ENCODE peak calls at places on chromosomes 3 and 15, in four cellular contexts. C, T, A and J are unnamed samples.

GRCh38 chr3:100210777-100211145 is 50.0 kb upstream of the TBC1D23 start:
- DNase-seq in C (no peak), T (no peak), A (no peak), J (no peak)

GRCh38 chr3:12708584-12709192 is 44.8 kb upstream of the RAF1 start:
- DNase-seq in C (no peak), T (peak; percentile 34), A (peak; percentile 35), J (no peak)

GRCh38 chr15:66630801-66631351 is 65.1 kb upstream of the LCTL start:
- DNase-seq in C (no peak), T (no peak), A (no peak), J (no peak)

GRCh38 chr3:191628561-191628960 is 167.6 kb downstream of the PYDC2 start:
- DNase-seq in C (no peak), T (no peak), A (no peak), J (no peak)

GRCh38 chr15:74937226-74937601 is 659 bp downstream of the COX5A start:
- DNase-seq in C (no peak), T (no peak), A (no peak), J (no peak)

GRCh38 chr3:100401674-100402036 is 316 bp downstream of the LNP1 start:
- DNase-seq in C (peak; percentile 29), T (no peak), A (peak; percentile 38), J (peak; percentile 10)

GRCh38 chr3:4492240-4493007 is 724 bp upstream of the ITPR1 start:
- DNase-seq in C (peak; percentile 41), T (peak; percentile 62), A (peak; percentile 55), J (peak; percentile 81)

GRCh38 chr3:72836409-72836808 is 11.8 kb downstream of the SHQ1 start:
- DNase-seq in C (no peak), T (no peak), A (no peak), J (no peak)

GRCh38 chr15:55993804-55994539 is 560 bp upstream of the NEDD4 start:
- DNase-seq in C (no peak), T (no peak), A (no peak), J (no peak)

GRCh38 chr15:52021128-52021671 is 2.2 kb downstream of the MAPK6 start:
- DNase-seq in C (peak; percentile 50), T (peak; percentile 40), A (peak; percentile 70), J (peak; percentile 70)

GRCh38 chr3:14183015-14183577 is 4.5 kb downstream of the LSM3 start:
- DNase-seq in C (no peak), T (no peak), A (no peak), J (no peak)

GRCh38 chr3:22555753-22556152 is 647.4 kb upstream of the UBE2E2 start:
- DNase-seq in C (no peak), T (no peak), A (no peak), J (no peak)

GRCh38 chr15:92413511-92413910 is 19.8 kb downstream of the ST8SIA2 start:
- DNase-seq in C (no peak), T (no peak), A (no peak), J (no peak)

GRCh38 chr3:99503350-99503749 is 135.0 kb upstream of the COL8A1 start:
- DNase-seq in C (no peak), T (no peak), A (no peak), J (no peak)

GRCh38 chr15:68515371-68516095 is 63.3 kb upstream of the CORO2B start:
- DNase-seq in C (no peak), T (no peak), A (no peak), J (no peak)

GRCh38 chr3:57298041-57298440 is 5.6 kb upstream of the ASB14 start:
- DNase-seq in C (no peak), T (peak; percentile 35), A (no peak), J (no peak)

GRCh38 chr3:81816473-81817260 is 55.2 kb upstream of the GBE1 start:
- DNase-seq in C (peak; percentile 73), T (no peak), A (no peak), J (no peak)

GRCh38 chr3:66761093-66761780 is 236.9 kb upstream of the KBTBD8 start:
- DNase-seq in C (no peak), T (no peak), A (no peak), J (no peak)

GRCh38 chr3:133890037-133890436 is 5.6 kb downstream of the RAB6B start:
- DNase-seq in C (no peak), T (no peak), A (no peak), J (no peak)

GRCh38 chr15:73573572-73573971 is 59.6 kb downstream of the NPTN start:
- DNase-seq in C (no peak), T (no peak), A (peak; percentile 65), J (no peak)

GRCh38 chr15:27057904-27058645 is 87.1 kb downstream of the GABRG3 start:
- DNase-seq in C (no peak), T (no peak), A (no peak), J (no peak)

GRCh38 chr3:51388286-51389029 is 2.6 kb upstream of the RBM15B start:
- DNase-seq in C (no peak), T (peak; percentile 41), A (no peak), J (no peak)

GRCh38 chr15:89068325-89068784 is 19.9 kb upstream of the ABHD2 start:
- DNase-seq in C (no peak), T (no peak), A (no peak), J (no peak)

GRCh38 chr3:136197159-136197715 is 1.1 kb upstream of the MSL2 start:
- DNase-seq in C (no peak), T (no peak), A (no peak), J (no peak)

GRCh38 chr3:39220551-39221530 is 28.4 kb upstream of the XIRP1 start:
- DNase-seq in C (no peak), T (no peak), A (no peak), J (no peak)

GRCh38 chr3:171615742-171616141 is 155.5 kb upstream of the TNIK start:
- DNase-seq in C (no peak), T (no peak), A (no peak), J (no peak)

GRCh38 chr3:79369306-79369705 is 398.5 kb downstream of the ROBO1 start:
- DNase-seq in C (no peak), T (no peak), A (no peak), J (no peak)

GRCh38 chr15:63322541-63322940 is 45.1 kb downstream of the APH1B start:
- DNase-seq in C (peak; percentile 29), T (no peak), A (no peak), J (no peak)

GRCh38 chr3:57227930-57228733 is 603 bp downstream of the APPL1 start:
- DNase-seq in C (peak; percentile 49), T (peak; percentile 50), A (peak; percentile 33), J (no peak)

GRCh38 chr15:69793436-69793782 is 304.3 kb downstream of the TLE3 start:
- DNase-seq in C (no peak), T (no peak), A (no peak), J (no peak)

GRCh38 chr3:187987919-187988318 is 166.0 kb upstream of the LPP start:
- DNase-seq in C (no peak), T (no peak), A (no peak), J (no peak)

GRCh38 chr3:187986514-187986934 is 167.4 kb upstream of the LPP start:
- DNase-seq in C (no peak), T (no peak), A (no peak), J (no peak)

GRCh38 chr3:187989458-187990153 is 164.4 kb upstream of the LPP start:
- DNase-seq in C (no peak), T (no peak), A (no peak), J (no peak)

GRCh38 chr3:187985636-187986035 is 168.3 kb upstream of the LPP start:
- DNase-seq in C (no peak), T (no peak), A (no peak), J (no peak)

DNA sequence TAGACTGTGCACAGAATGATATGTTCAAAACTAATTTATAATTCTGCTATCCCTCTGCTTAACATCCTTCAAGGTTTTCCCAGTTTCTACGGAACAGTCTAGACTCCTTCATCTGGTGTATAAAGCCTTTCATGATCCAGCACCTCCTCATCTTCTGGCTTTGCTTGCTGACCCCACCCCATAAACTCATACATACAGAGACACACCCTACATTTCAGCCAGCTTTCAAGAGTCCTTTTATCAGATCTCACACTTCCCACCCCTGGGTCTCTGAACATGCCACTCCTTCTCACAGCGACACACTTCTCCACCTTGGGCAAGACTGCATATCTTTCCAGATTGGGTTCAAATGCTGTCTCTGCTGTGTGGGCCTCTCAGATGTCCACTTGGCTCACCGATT is 166.8 kb upstream of the LPP start:
- DNase-seq in C (no peak), T (no peak), A (no peak), J (no peak)
- H3K4me1 ChIP-seq in C (no peaks in the 10 kb centered on the region), T (no peaks in the 10 kb centered on the region), A (no peaks in the 10 kb centered on the region), J (no peaks in the 10 kb centered on the region)

DNA sequence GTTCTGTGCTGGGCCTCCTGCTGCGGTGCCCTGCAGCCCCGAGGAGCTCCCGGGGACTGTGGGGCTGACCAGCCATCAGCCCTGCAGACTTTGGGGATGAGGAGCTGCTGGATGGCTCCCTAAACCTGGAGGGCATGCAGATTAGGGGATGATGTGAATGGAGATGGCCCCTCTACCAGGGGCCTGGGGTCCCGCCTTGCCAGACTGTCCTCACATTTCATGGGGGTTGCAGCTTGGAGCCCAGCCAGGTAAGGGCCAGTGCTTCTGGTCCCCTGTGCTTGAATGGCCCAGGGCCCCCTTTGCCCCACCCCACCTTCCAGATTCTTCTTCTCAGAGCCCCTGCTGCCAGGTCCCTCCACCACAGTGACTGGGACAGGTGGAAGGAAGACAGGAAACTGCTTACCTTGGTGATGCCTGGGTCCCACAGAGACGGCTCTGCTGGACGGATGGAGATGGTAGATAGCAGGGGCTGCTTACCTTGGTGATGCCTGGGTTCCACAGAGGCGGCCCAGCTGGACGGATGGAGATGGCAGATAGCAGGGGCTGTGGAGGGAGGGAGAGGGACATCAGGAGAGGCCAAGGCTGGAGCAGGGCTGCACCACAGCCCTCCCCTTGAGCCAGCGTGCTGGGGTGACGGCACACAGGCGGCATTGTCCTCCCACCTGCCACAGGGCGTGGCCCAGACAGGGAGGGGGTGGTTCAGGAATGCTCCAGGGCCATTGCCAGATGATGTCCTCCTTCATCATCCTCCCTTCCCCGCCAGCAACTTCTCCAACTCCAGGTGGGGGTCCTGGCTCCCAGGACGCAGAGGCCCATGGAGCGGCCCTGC is at the start of gene SPTBN5:
- DNase-seq in C (no peak), T (no peak), A (no peak), J (no peak)
- H3K4me3 ChIP-seq in C (peak within 1 kb of the TSS; percentile 37), T (peak within 1 kb of the TSS; percentile 18), A (no peak within 1 kb of the TSS), J (peak within 1 kb of the TSS; percentile 42)

DNA sequence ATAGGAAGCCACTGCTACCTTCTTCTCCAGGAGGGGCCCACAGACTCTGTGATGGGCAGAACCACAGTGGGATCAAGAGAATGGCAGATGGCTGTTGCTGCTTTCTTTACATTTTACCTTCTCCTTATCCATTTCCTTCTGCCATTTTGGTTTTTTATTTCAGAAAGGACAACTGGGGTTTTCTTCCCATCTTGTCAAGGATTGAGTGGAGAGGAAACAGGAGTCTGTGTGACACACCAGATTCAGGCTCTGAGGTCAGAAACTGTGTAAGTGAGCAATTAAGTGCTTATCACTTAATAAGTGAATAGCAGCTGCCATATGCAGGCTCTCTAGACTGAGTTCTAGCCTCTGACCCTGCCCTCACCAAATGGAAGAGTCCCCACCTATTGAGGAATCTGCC is 47.3 kb downstream of the ITGB5 start:
- DNase-seq in C (no peak), T (no peak), A (no peak), J (no peak)
- H3K27ac ChIP-seq in C (no peak overlapping the region), T (no peak overlapping the region), A (no peak overlapping the region), J (peak overlapping the region; percentile 89)

DNA sequence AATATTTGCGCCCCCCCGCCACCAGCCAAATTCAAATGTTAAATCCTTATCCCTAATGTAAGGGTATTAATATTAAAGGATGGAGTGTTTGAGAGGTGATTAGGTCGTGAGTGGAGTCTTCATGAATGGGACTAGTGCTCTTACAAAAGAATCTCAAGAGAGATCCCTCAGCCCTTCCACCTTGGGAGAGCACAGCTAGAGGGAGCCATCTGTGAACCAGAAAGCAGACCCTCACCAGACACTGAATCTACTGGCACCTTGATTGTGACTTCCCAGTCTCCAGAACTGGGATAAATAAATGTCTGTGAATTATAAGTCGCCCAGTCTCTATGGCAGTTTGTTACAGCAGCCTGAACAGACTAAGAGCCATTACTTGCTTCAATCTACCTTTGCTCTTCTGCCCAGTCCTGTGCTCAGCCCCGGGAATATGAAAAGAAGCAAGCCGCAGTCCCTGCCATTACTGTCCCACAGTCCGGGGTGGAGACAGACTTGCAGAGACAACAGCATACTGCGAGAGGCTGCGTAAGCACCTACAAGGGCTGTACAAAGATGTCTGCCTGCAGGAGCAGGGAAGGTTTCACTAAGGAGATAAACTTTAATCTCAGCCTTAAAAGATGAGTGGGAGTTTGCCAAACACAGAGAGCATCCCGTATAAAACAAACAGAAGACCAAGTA is 110.7 kb upstream of the TMCO5A start:
- DNase-seq in C (no peak), T (no peak), A (no peak), J (no peak)
- H3K4me1 ChIP-seq in C (no peaks in the 10 kb centered on the region), T (no peaks in the 10 kb centered on the region), A (no peaks in the 10 kb centered on the region), J (no peaks in the 10 kb centered on the region)